ENCODE peak calls at places on chromosomes 2 and 18, in four cellular contexts. F is H1, R is mesenchymal stem cell, W is neuronal stem cell. A is an unnamed sample.
A peak's percentile ranks its signal among the peaks of the same experiment; 100 is the strongest.

GRCh38 chr18:73785276-73785675 is 362.4 kb downstream of the FBXO15 start:
- DNase-seq in F (no peak), R (no peak), W (no peak), A (no peak)

GRCh38 chr18:68696937-68697336 is 18.0 kb downstream of the TMX3 start:
- DNase-seq in F (no peak), R (no peak), W (no peak), A (no peak)

GRCh38 chr2:116510117-116510671 is 1304.3 kb upstream of the DDX18 start:
- DNase-seq in F (no peak), R (peak; percentile 31), W (peak; percentile 14), A (peak; percentile 34)

GRCh38 chr2:43482974-43483373 is 112.9 kb downstream of the THADA start:
- DNase-seq in F (no peak), R (peak; percentile 72), W (no peak), A (no peak)

GRCh38 chr2:235827585-235827992 is 333.7 kb downstream of the AGAP1 start:
- DNase-seq in F (no peak), R (peak; percentile 27), W (no peak), A (no peak)

GRCh38 chr2:179538406-179538805 is 273.8 kb upstream of the SESTD1 start:
- DNase-seq in F (no peak), R (no peak), W (no peak), A (no peak)

GRCh38 chr2:96116424-96116878 is at the start of gene ADRA2B:
- DNase-seq in F (peak; percentile 68), R (peak; percentile 30), W (peak; percentile 71), A (peak; percentile 90)

GRCh38 chr18:59871711-59872362 is 28.0 kb upstream of the PMAIP1 start:
- DNase-seq in F (no peak), R (no peak), W (no peak), A (peak; percentile 67)

GRCh38 chr18:45802814-45803492 is 22.5 kb upstream of the SIGLEC15 start:
- DNase-seq in F (no peak), R (peak; percentile 98), W (no peak), A (no peak)

GRCh38 chr2:20452551-20452950 is 5.7 kb downstream of the RHOB start:
- DNase-seq in F (no peak), R (peak; percentile 43), W (no peak), A (peak; percentile 46)

GRCh38 chr18:77105021-77105420 is 27.6 kb downstream of the MBP start:
- DNase-seq in F (no peak), R (no peak), W (no peak), A (no peak)

GRCh38 chr2:57407742-57408343 is 638.8 kb upstream of the VRK2 start:
- DNase-seq in F (peak; percentile 25), R (peak; percentile 12), W (peak; percentile 0), A (peak; percentile 39)

GRCh38 chr18:12540751-12541150 is 117.2 kb downstream of the SPIRE1 start:
- DNase-seq in F (no peak), R (no peak), W (no peak), A (no peak)

GRCh38 chr2:3488768-3489448 is 30.4 kb downstream of the ADI1 start:
- DNase-seq in F (no peak), R (no peak), W (no peak), A (peak; percentile 36)

GRCh38 chr2:56287974-56288373 is 104.2 kb downstream of the CCDC85A start:
- DNase-seq in F (no peak), R (peak; percentile 34), W (no peak), A (no peak)

GRCh38 chr2:230871361-230872150 is 6.8 kb downstream of the ITM2C start:
- DNase-seq in F (no peak), R (no peak), W (no peak), A (no peak)
- H2AK5ac ChIP-seq in F (no peak overlapping the region), R (peak overlapping the region; percentile 60), W (peak overlapping the region; percentile 57), A (no peak overlapping the region)

DNA sequence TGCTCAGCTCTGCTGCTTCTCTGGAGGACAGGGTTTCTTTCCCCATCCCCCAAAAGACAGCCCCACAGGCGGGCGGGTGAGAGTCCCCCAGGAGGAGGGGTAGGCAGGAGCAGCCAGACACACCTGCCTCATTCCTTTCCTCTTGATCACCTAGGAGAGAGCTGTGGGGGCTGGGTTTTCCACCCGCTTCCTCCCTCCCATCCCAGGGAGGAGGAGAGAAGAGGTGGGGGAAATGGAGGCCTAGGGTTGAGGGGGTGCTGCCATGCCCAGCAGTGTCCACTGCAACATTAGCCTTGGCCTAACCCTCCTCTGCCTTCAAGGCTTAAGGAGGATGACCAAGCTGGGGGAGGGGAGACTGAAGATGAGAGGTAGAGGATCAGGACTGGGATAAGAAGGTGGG is 14.7 kb downstream of the WNT10A start:
- DNase-seq in F (no peak), R (no peak), W (no peak), A (no peak)
- H3K27ac ChIP-seq in F (no peak overlapping the region), R (no peak overlapping the region), W (no peak overlapping the region), A (no peak overlapping the region)

GRCh38 chr2:237294509-237294908 is 119.5 kb downstream of the COL6A3 start:
- DNase-seq in F (no peak), R (no peak), W (no peak), A (no peak)
- H2BK12ac ChIP-seq in F (no peak overlapping the region), R (no peak overlapping the region), W (no peak overlapping the region), A (no peak overlapping the region)

DNA sequence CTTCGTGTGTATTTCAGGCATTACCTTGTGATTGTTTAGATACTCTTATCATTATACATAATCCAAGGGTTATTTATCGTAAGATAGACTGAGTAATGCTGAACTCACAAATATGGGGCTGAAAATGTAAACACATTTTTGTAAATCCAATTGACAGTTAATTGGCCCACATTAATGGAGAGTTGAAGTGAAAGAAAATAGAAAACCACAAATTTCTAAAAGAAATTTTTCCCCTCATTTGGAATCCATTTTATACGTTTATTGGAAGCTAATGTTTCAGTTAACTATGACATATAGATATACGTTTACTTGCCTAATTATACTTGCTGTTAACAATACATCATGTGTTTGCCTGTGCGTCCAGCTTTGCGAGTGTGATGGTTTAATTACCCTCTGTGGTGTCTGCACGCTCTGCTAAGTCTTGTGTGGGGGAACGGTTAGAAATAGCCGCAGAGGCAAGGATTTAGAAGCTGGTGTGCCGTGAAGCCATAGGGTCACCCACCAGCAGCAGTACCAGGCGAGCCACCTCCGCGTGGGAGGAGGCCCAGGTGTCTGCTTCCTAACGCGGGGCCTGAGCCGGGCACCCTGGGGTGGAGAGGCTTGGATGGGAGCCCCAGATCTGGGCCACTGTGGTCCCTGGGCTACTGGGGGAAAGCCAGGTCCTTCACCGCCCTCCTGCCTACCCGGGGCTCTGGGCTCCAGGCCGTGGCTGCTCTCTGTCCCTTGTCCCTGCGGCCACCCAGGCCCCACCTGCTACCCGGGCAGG is 38.0 kb downstream of the TSHZ1 start:
- DNase-seq in F (no peak), R (peak; percentile 18), W (no peak), A (no peak)
- H2AK5ac ChIP-seq in F (no peak overlapping the region), R (peak overlapping the region; percentile 43), W (peak overlapping the region; percentile 70), A (no peak overlapping the region)

DNA sequence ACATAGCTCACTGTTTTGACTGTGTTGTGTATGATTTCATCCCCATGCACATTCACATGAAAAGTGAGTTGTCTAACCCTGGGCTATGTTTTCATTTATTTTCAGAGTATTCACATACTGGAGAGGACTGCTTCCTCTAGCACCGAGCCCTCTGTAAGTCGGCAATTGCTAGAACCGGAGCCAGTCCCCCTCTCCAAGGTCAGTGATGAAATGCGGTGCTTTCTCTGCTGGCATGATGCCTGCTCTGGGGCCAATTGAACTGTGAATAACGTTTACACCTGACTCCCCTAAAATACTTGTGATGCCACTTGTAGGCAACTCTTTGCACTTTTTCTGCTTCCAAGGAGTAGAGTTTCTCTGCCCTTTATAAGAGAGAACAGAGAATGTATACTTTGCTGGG is 126.9 kb downstream of the PRKRA start:
- DNase-seq in F (no peak), R (no peak), W (no peak), A (no peak)
- H3K27ac ChIP-seq in F (no peak overlapping the region), R (no peak overlapping the region), W (no peak overlapping the region), A (no peak overlapping the region)

GRCh38 chr18:48876590-48876989 is 74.2 kb downstream of the SMAD7 start:
- DNase-seq in F (no peak), R (no peak), W (no peak), A (no peak)

GRCh38 chr18:48874233-48874632 is 76.5 kb downstream of the SMAD7 start:
- DNase-seq in F (no peak), R (no peak), W (no peak), A (no peak)

GRCh38 chr18:48874701-48875162 is 76.0 kb downstream of the SMAD7 start:
- DNase-seq in F (no peak), R (no peak), W (no peak), A (no peak)

GRCh38 chr18:48875942-48876511 is 74.7 kb downstream of the SMAD7 start:
- DNase-seq in F (no peak), R (peak; percentile 46), W (no peak), A (peak; percentile 72)

GRCh38 chr18:48875314-48875941 is 75.3 kb downstream of the SMAD7 start:
- DNase-seq in F (no peak), R (no peak), W (no peak), A (no peak)
- H2BK12ac ChIP-seq in F (no peak overlapping the region), R (peak overlapping the region; percentile 11), W (no peak overlapping the region), A (no peak overlapping the region)

GRCh38 chr2:10968176-10968575 is 56.4 kb downstream of the KCNF1 start:
- DNase-seq in F (no peak), R (no peak), W (no peak), A (no peak)
- H2AK5ac ChIP-seq in F (no peak overlapping the region), R (no peak overlapping the region), W (peak overlapping the region; percentile 14), A (no peak overlapping the region)

DNA sequence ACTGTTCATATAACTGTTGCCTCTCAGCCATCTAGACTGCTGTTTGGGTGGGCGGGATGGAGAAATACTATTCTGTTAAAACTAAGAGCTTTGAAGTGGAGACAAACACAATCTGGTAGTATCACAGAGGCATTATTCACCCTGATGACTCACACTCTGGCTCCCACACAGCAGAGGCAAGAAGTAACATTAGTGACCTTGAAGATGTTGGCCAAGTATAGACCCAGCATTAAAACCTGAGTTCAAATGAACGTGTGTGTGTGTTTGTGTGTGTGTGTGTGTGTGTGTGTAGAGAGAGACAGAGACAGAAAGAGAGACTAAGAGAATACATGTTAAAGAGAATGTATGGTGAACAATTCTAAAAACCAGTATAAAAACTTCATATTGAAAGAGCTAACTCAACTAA is 22.5 kb upstream of the ACVR1 start:
- DNase-seq in F (no peak), R (peak; percentile 88), W (no peak), A (no peak)
- H3K27ac ChIP-seq in F (no peak overlapping the region), R (no peak overlapping the region), W (no peak overlapping the region), A (no peak overlapping the region)